ENCODE peak calls at places on chromosomes 4 and X, in nine cellular contexts. Q, Y, P, D, R, L, F, H and U are unnamed samples.

GRCh38 chr4:183335369-183335940 is 13.2 kb upstream of the CLDN24 start:
- DNase-seq in Q (peak; percentile 68), Y (no peak), P (no peak), D (peak; percentile 23), R (peak; percentile 31), L (peak; percentile 91), F (no peak), H (no peak), U (no peak)

GRCh38 chr4:11914406-11914805 is 485.7 kb upstream of the HS3ST1 start:
- DNase-seq in Q (no peak), Y (no peak), P (no peak), D (no peak), R (no peak), L (peak; percentile 89), F (no peak), H (no peak), U (no peak)

GRCh38 chr4:18664051-18664450 is 642.5 kb upstream of the LCORL start:
- DNase-seq in Q (no peak), Y (no peak), P (no peak), D (no peak), R (no peak), L (no peak), F (no peak), H (no peak), U (no peak)

GRCh38 chrX:97117572-97117971 is 233.9 kb downstream of the RPA4 start:
- DNase-seq in Q (no peak), Y (no peak), P (no peak), D (no peak), R (no peak), L (no peak), F (no peak), H (no peak), U (no peak)

GRCh38 chrX:54921427-54922021 is 900 bp downstream of the TRO start:
- DNase-seq in Q (no peak), Y (no peak), P (peak; percentile 47), D (no peak), R (peak; percentile 40), L (peak; percentile 59), F (no peak), H (peak; percentile 80), U (peak; percentile 56)

GRCh38 chr4:77911842-77912450 is 49.3 kb downstream of the MRPL1 start:
- DNase-seq in Q (no peak), Y (no peak), P (no peak), D (no peak), R (no peak), L (no peak), F (no peak), H (no peak), U (no peak)

GRCh38 chrX:15679246-15679645 is 14.6 kb upstream of the CLTRN start:
- DNase-seq in Q (no peak), Y (no peak), P (no peak), D (no peak), R (no peak), L (no peak), F (no peak), H (no peak), U (no peak)

GRCh38 chrX:42495139-42495538 is 282.8 kb downstream of the PPP1R2C start:
- DNase-seq in Q (no peak), Y (no peak), P (no peak), D (no peak), R (no peak), L (no peak), F (no peak), H (no peak), U (no peak)

GRCh38 chr4:38621004-38621684 is 42.9 kb upstream of the KLF3 start:
- DNase-seq in Q (peak; percentile 29), Y (peak; percentile 71), P (peak; percentile 69), D (peak; percentile 67), R (peak; percentile 44), L (no peak), F (peak; percentile 91), H (no peak), U (no peak)

GRCh38 chr4:62804075-62804474 is 1603.9 kb downstream of the ADGRL3 start:
- DNase-seq in Q (no peak), Y (no peak), P (no peak), D (no peak), R (no peak), L (no peak), F (no peak), H (no peak), U (no peak)

GRCh38 chr4:161629694-161630441 is 533.9 kb downstream of the FSTL5 start:
- DNase-seq in Q (no peak), Y (no peak), P (no peak), D (no peak), R (no peak), L (peak; percentile 18), F (no peak), H (peak; percentile 61), U (no peak)

GRCh38 chr4:94419956-94420355 is 31.8 kb upstream of the PDLIM5 start:
- DNase-seq in Q (no peak), Y (peak; percentile 22), P (no peak), D (no peak), R (peak; percentile 76), L (no peak), F (no peak), H (no peak), U (no peak)

GRCh38 chrX:40727599-40728252 is 7.6 kb downstream of the MED14 start:
- DNase-seq in Q (no peak), Y (no peak), P (no peak), D (no peak), R (no peak), L (no peak), F (no peak), H (no peak), U (no peak)

GRCh38 chr4:143381171-143382118 is 44.8 kb downstream of the GAB1 start:
- DNase-seq in Q (no peak), Y (peak; percentile 23), P (peak; percentile 83), D (peak; percentile 85), R (no peak), L (peak; percentile 98), F (no peak), H (peak; percentile 96), U (peak; percentile 82)

GRCh38 chr4:54067163-54067562 is 2.8 kb upstream of the CHIC2 start:
- DNase-seq in Q (peak; percentile 60), Y (no peak), P (peak; percentile 71), D (peak; percentile 43), R (no peak), L (peak; percentile 87), F (no peak), H (peak; percentile 70), U (no peak)

GRCh38 chr4:141636077-141636770 is at the start of gene IL15:
- DNase-seq in Q (peak; percentile 36), Y (peak; percentile 12), P (peak; percentile 90), D (peak; percentile 79), R (peak; percentile 16), L (peak; percentile 74), F (no peak), H (peak; percentile 79), U (peak; percentile 62)
- TF ChIP-seq POLR2AphosphoS5 in Q (peak; percentile 9), Y (no peak), P (no peak), D (peak; percentile 10), R (no peak), L (no peak), F (no peak), H (no peak), U (no peak)

GRCh38 chrX:45762699-45763647 is 562.3 kb upstream of the DIPK2B start:
- DNase-seq in Q (no peak), Y (no peak), P (no peak), D (no peak), R (no peak), L (peak; percentile 44), F (no peak), H (no peak), U (no peak)
- H3K27ac ChIP-seq in Q (peak overlapping the region; percentile 94), Y (no peak overlapping the region), P (no peak overlapping the region), D (no peak overlapping the region), R (no peak overlapping the region), L (peak overlapping the region; percentile 57), F (peak overlapping the region; percentile 91), H (no peak overlapping the region), U (no peak overlapping the region)

DNA sequence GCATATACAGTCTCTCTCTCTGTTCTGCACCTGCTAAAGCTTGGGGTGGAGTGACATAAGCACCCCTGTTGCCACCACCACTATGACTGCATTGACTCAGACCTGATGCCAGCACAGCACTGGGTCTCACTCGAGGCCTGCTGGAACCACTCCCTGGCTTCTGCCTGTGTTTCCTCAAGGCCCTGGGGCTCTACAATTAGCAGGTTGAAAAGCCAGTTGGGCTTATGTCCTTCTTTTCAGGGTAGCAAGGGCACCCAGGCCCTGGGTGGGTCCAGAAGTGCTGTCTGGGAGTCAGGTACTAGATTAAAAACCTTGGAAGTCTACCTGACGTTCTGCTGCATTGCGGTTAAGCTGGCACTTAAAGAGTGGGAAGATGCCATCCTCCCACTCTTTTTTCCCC is 50.5 kb upstream of the MAGEC3 start:
- DNase-seq in Q (no peak), Y (no peak), P (no peak), D (no peak), R (no peak), L (no peak), F (no peak), H (no peak), U (no peak)
- TF ChIP-seq POLR2AphosphoS5 in Q (no peak), Y (no peak), P (no peak), D (no peak), R (no peak), L (no peak), F (no peak), H (no peak), U (no peak)

GRCh38 chr4:168453146-168453545 is 27.1 kb downstream of the DDX60L start:
- DNase-seq in Q (no peak), Y (no peak), P (no peak), D (no peak), R (no peak), L (no peak), F (no peak), H (no peak), U (no peak)

GRCh38 chr4:168451744-168452394 is 28.4 kb downstream of the DDX60L start:
- DNase-seq in Q (peak; percentile 68), Y (no peak), P (no peak), D (no peak), R (no peak), L (peak; percentile 76), F (no peak), H (no peak), U (no peak)

GRCh38 chr4:168449740-168450442 is 30.4 kb downstream of the DDX60L start:
- DNase-seq in Q (no peak), Y (no peak), P (no peak), D (no peak), R (no peak), L (peak; percentile 24), F (no peak), H (peak; percentile 71), U (no peak)

GRCh38 chr4:168451331-168451730 is 29.0 kb downstream of the DDX60L start:
- DNase-seq in Q (no peak), Y (no peak), P (no peak), D (no peak), R (no peak), L (no peak), F (no peak), H (no peak), U (no peak)
- H3K27ac ChIP-seq in Q (peak overlapping the region; percentile 14), Y (peak overlapping the region; percentile 17), P (no peak overlapping the region), D (no peak overlapping the region), R (no peak overlapping the region), L (peak overlapping the region; percentile 61), F (no peak overlapping the region), H (no peak overlapping the region), U (no peak overlapping the region)